ENCODE peak calls at places on chromosomes 2 and 18, in six cellular contexts. O, S, A, R, Z and Q are unnamed samples.

GRCh38 chr18:51726614-51727013 is 529.1 kb upstream of the MEX3C start:
- ATAC-seq in A (no peak), S (no peak), O (no peak), R (no peak), Z (no peak), Q (peak)

GRCh38 chr2:14324308-14324707 is 308.2 kb upstream of the LRATD1 start:
- ATAC-seq in R (no peak), S (no peak), O (no peak), Z (no peak), A (no peak), Q (no peak)

GRCh38 chr2:119941981-119942513 is 70.8 kb upstream of the EPB41L5 start:
- ATAC-seq in A (no peak), R (no peak), Z (no peak), S (no peak), O (no peak), Q (no peak)

GRCh38 chr18:46842583-46842982 is 74.7 kb downstream of the PIAS2 start:
- ATAC-seq in A (no peak), Z (no peak), O (no peak), S (no peak), R (no peak), Q (no peak)

GRCh38 chr2:144508162-144508765 is 11.7 kb downstream of the ZEB2 start:
- ATAC-seq in A (peak), O (no peak), R (no peak), Z (no peak), S (no peak), Q (peak)

GRCh38 chr2:28566441-28567075 is 70.7 kb downstream of the PLB1 start:
- ATAC-seq in A (peak), O (peak), R (peak), S (peak), Z (peak), Q (peak)

GRCh38 chr2:134052173-134052572 is 201.7 kb upstream of the MGAT5 start:
- ATAC-seq in S (no peak), R (no peak), O (no peak), Z (no peak), A (no peak), Q (no peak)

GRCh38 chr2:166180951-166181812 is 53.4 kb upstream of the SCN1A start:
- ATAC-seq in Z (peak), A (peak), R (peak), O (no peak), S (peak), Q (peak)

GRCh38 chr2:202418511-202418910 is 42.4 kb downstream of the BMPR2 start:
- ATAC-seq in A (no peak), S (peak), R (peak), O (no peak), Z (no peak), Q (no peak)

GRCh38 chr18:21997207-21998143 is 171.9 kb upstream of the GATA6 start:
- ATAC-seq in O (peak), S (peak), R (peak), A (no peak), Z (peak), Q (no peak)

GRCh38 chr2:127153691-127154158 is 46.8 kb upstream of the BIN1 start:
- ATAC-seq in S (no peak), A (peak), R (peak), Z (no peak), O (no peak), Q (peak)

GRCh38 chr18:31278609-31279071 is 39.3 kb upstream of the DSG1 start:
- ATAC-seq in A (no peak), Z (no peak), O (no peak), S (no peak), R (peak), Q (peak)

GRCh38 chr18:59123588-59124369 is 15.9 kb upstream of the SEC11C start:
- ATAC-seq in A (no peak), S (no peak), Z (peak), R (no peak), O (no peak), Q (peak)

GRCh38 chr18:50011813-50012445 is 183.0 kb downstream of the MYO5B start:
- ATAC-seq in A (peak), O (no peak), S (no peak), Z (no peak), R (no peak), Q (no peak)

GRCh38 chr2:162524192-162524591 is 180.3 kb downstream of the GCA start:
- ATAC-seq in S (peak), O (no peak), A (no peak), Z (no peak), R (no peak), Q (no peak)

GRCh38 chr2:3692375-3692774 is 11.0 kb upstream of the DCDC2C start:
- ATAC-seq in O (no peak), S (peak), R (no peak), A (peak), Z (no peak), Q (no peak)

GRCh38 chr2:67806816-67807215 is 256.0 kb downstream of the C1D start:
- ATAC-seq in R (no peak), Z (no peak), S (no peak), A (no peak), O (no peak), Q (no peak)

GRCh38 chr2:108922141-108922915 is 66.7 kb downstream of the EDAR start:
- ATAC-seq in R (no peak), S (no peak), A (no peak), O (no peak), Z (no peak), Q (no peak)

GRCh38 chr2:181684454-181685149 is 4.3 kb upstream of the NEUROD1 start:
- ATAC-seq in Z (no peak), A (no peak), O (no peak), R (no peak), S (no peak), Q (no peak)

GRCh38 chr2:64789466-64790320 is 136.0 kb upstream of the SERTAD2 start:
- ATAC-seq in A (no peak), R (no peak), O (no peak), S (no peak), Z (no peak), Q (no peak)

GRCh38 chr2:238947243-238947760 is 99.4 kb downstream of the TWIST2 start:
- ATAC-seq in R (no peak), S (no peak), O (no peak), A (no peak), Z (no peak), Q (no peak)

GRCh38 chr2:234930397-234930796 is 21.4 kb upstream of the SH3BP4 start:
- ATAC-seq in S (no peak), O (no peak), R (no peak), Z (no peak), A (no peak), Q (no peak)

GRCh38 chr2:178324072-178324471 is 126.9 kb downstream of the PRKRA start:
- ATAC-seq in Z (no peak), S (peak), A (no peak), R (no peak), O (no peak), Q (no peak)

GRCh38 chr2:237625777-237626176 is 1.6 kb upstream of the LRRFIP1 start:
- ATAC-seq in A (peak), Z (no peak), S (no peak), R (no peak), O (no peak), Q (no peak)

GRCh38 chr2:200578778-200579177 is 7.0 kb upstream of the AOX1 start:
- ATAC-seq in S (peak), R (peak), A (peak), Z (peak), O (no peak), Q (no peak)

GRCh38 chr18:48798334-48799197 is 152.2 kb downstream of the SMAD7 start:
- ATAC-seq in S (no peak), O (no peak), Z (no peak), A (no peak), R (peak), Q (no peak)

GRCh38 chr2:165450141-165450540 is 19.4 kb upstream of the CSRNP3 start:
- ATAC-seq in R (no peak), O (no peak), S (no peak), A (no peak), Z (no peak), Q (no peak)

GRCh38 chr2:180991361-180991760 is 11.0 kb downstream of the UBE2E3 start:
- ATAC-seq in Z (no peak), R (no peak), A (no peak), S (peak), O (no peak), Q (no peak)